ENCODE peak calls at places on chromosomes 4 and X, in five cellular contexts. S is LoVo, E is epithelial cell of esophagus, V is SK-MEL-5, B is choroid plexus epithelial cell. O is an unnamed sample.

GRCh38 chr4:577499-578450 is 1.7 kb upstream of the TMEM271 start:
- DNase-seq in S (no peak), E (peak), V (no peak), B (peak), O (peak)

GRCh38 chr4:53497446-53498069 is 93.7 kb downstream of the LNX1 start:
- DNase-seq in S (no peak), E (no peak), V (peak), B (peak), O (peak)

GRCh38 chr4:1588306-1588705 is 95.8 kb downstream of the FAM53A start:
- DNase-seq in S (no peak), E (no peak), V (no peak), B (no peak), O (no peak)

GRCh38 chr4:106615407-106615945 is 246.9 kb upstream of the GIMD1 start:
- DNase-seq in S (no peak), E (no peak), V (no peak), B (peak), O (no peak)

GRCh38 chr4:165709526-165709925 is 163.5 kb upstream of the TLL1 start:
- DNase-seq in S (no peak), E (peak), V (no peak), B (peak), O (no peak)

GRCh38 chr4:47852121-47852520 is 14.3 kb upstream of the CORIN start:
- DNase-seq in S (no peak), E (no peak), V (no peak), B (peak), O (peak)

GRCh38 chrX:110145854-110146253 is 142.9 kb downstream of the TMEM164 start:
- DNase-seq in S (peak), E (peak), V (peak), B (peak), O (no peak)

GRCh38 chr4:143352720-143353119 is 16.0 kb downstream of the GAB1 start:
- DNase-seq in S (no peak), E (no peak), V (no peak), B (peak), O (no peak)

GRCh38 chrX:133726211-133726630 is 259.2 kb downstream of the GPC3 start:
- DNase-seq in S (peak), E (peak), V (no peak), B (peak), O (peak)

GRCh38 chr4:158208931-158209640 is 1.2 kb upstream of the TMEM144 start:
- DNase-seq in S (no peak), E (no peak), V (no peak), B (peak), O (peak)

GRCh38 chr4:100083289-100083688 is 107.0 kb downstream of the DDIT4L start:
- DNase-seq in S (no peak), E (no peak), V (no peak), B (no peak), O (no peak)

GRCh38 chrX:152137771-152138387 is 498 bp downstream of the MAGEA10 start:
- DNase-seq in S (no peak), E (no peak), V (no peak), B (no peak), O (no peak)

GRCh38 chr4:113584407-113585150 is 177.0 kb downstream of the CAMK2D start:
- DNase-seq in S (peak), E (no peak), V (no peak), B (peak), O (peak)

GRCh38 chr4:137200322-137200721 is 332.0 kb downstream of the PCDH18 start:
- DNase-seq in S (no peak), E (no peak), V (no peak), B (no peak), O (peak)

GRCh38 chr4:147916351-147916750 is 184.5 kb downstream of the ARHGAP10 start:
- DNase-seq in S (no peak), E (no peak), V (no peak), B (no peak), O (peak)

GRCh38 chr4:82643994-82644730 is 82.4 kb upstream of the TMEM150C start:
- DNase-seq in S (no peak), E (peak), V (no peak), B (peak), O (peak)

O was measured in renal cortical epithelial cell.